ENCODE peak calls at places on chromosomes 1 and 21, in nine cellular contexts. Z, B, S, G, W, K, C, J and E are unnamed samples.
A peak's percentile ranks its signal among the peaks of the same experiment; 100 is the strongest.

GRCh38 chr1:244144053-244144452 is 93.0 kb downstream of the ZBTB18 start:
- ATAC-seq in Z (no peak), B (no peak), S (no peak), G (no peak), W (no peak), K (no peak), C (no peak), J (no peak), E (no peak)

GRCh38 chr1:229109320-229109761 is 161.6 kb upstream of the RAB4A start:
- ATAC-seq in Z (peak; percentile 70), B (peak; percentile 49), S (no peak), G (peak; percentile 59), W (peak; percentile 69), K (no peak), C (no peak), J (no peak), E (peak; percentile 40)

GRCh38 chr1:183710333-183710732 is 57.2 kb upstream of the APOBEC4 start:
- ATAC-seq in Z (no peak), B (no peak), S (no peak), G (no peak), W (no peak), K (no peak), C (no peak), J (no peak), E (no peak)

GRCh38 chr1:16088351-16088911 is 15.0 kb upstream of the FAM131C start:
- ATAC-seq in Z (peak; percentile 30), B (no peak), S (no peak), G (no peak), W (no peak), K (no peak), C (no peak), J (no peak), E (no peak)

GRCh38 chr1:27408151-27408550 is 15.7 kb downstream of the GPR3 start:
- ATAC-seq in Z (no peak), B (no peak), S (no peak), G (no peak), W (no peak), K (no peak), C (no peak), J (no peak), E (no peak)

GRCh38 chr21:34844924-34845238 is 176.1 kb downstream of the CLIC6 start:
- ATAC-seq in Z (no peak), B (no peak), S (no peak), G (no peak), W (peak; percentile 17), K (no peak), C (no peak), J (no peak), E (no peak)

GRCh38 chr1:192788184-192788583 is 20.7 kb upstream of the RGS2 start:
- ATAC-seq in Z (peak; percentile 97), B (peak; percentile 70), S (no peak), G (peak; percentile 37), W (peak; percentile 36), K (peak; percentile 41), C (no peak), J (peak; percentile 93), E (peak; percentile 83)

GRCh38 chr1:230909974-230910754 is 41.8 kb upstream of the C1orf198 start:
- ATAC-seq in Z (peak; percentile 97), B (no peak), S (no peak), G (peak; percentile 28), W (peak; percentile 93), K (no peak), C (no peak), J (no peak), E (peak; percentile 57)

GRCh38 chr1:71677541-71677940 is 596.7 kb upstream of the ZRANB2 start:
- ATAC-seq in Z (no peak), B (no peak), S (no peak), G (no peak), W (no peak), K (no peak), C (no peak), J (no peak), E (no peak)

GRCh38 chr1:210779259-210779658 is 354.7 kb downstream of the KCNH1 start:
- ATAC-seq in Z (no peak), B (no peak), S (no peak), G (no peak), W (no peak), K (no peak), C (no peak), J (no peak), E (peak; percentile 41)

GRCh38 chr1:2406451-2407041 is 5.8 kb downstream of the PEX10 start:
- ATAC-seq in Z (no peak), B (no peak), S (no peak), G (no peak), W (no peak), K (no peak), C (peak; percentile 39), J (peak; percentile 23), E (no peak)

GRCh38 chr1:6904476-6905170 is 119.4 kb downstream of the CAMTA1 start:
- ATAC-seq in Z (no peak), B (no peak), S (no peak), G (no peak), W (no peak), K (no peak), C (no peak), J (no peak), E (no peak)

GRCh38 chr1:12618661-12619395 is 818 bp upstream of the DHRS3 start:
- ATAC-seq in Z (peak; percentile 67), B (peak; percentile 52), S (peak; percentile 41), G (peak; percentile 48), W (peak; percentile 68), K (peak; percentile 49), C (peak; percentile 60), J (peak; percentile 43), E (peak; percentile 65)
- TF ChIP-seq CTCF in Z (no peak), B (no peak), S (no peak), G (no peak), W (no peak), K (no peak), C (no peak), J (no peak), E (peak; percentile 50)

GRCh38 chr1:225886159-225887029 is 2.6 kb downstream of the LEFTY1 start:
- ATAC-seq in Z (no peak), B (no peak), S (no peak), G (no peak), W (no peak), K (no peak), C (no peak), J (peak; percentile 35), E (no peak)
- H3K27ac ChIP-seq in Z (no peak overlapping the region), B (no peak overlapping the region), S (no peak overlapping the region), G (no peak overlapping the region), W (no peak overlapping the region), K (no peak overlapping the region), C (no peak overlapping the region), J (peak overlapping the region; percentile 77), E (no peak overlapping the region)

GRCh38 chr1:51308636-51309035 is 21.7 kb downstream of the TTC39A start:
- ATAC-seq in Z (no peak), B (no peak), S (no peak), G (no peak), W (no peak), K (no peak), C (no peak), J (no peak), E (no peak)

GRCh38 chr1:51311826-51312225 is 18.5 kb downstream of the TTC39A start:
- ATAC-seq in Z (no peak), B (no peak), S (no peak), G (no peak), W (no peak), K (no peak), C (no peak), J (no peak), E (no peak)

GRCh38 chr1:51310871-51311613 is 19.3 kb downstream of the TTC39A start:
- ATAC-seq in Z (no peak), B (no peak), S (no peak), G (no peak), W (no peak), K (no peak), C (no peak), J (no peak), E (no peak)

GRCh38 chr1:51306950-51307349 is 23.4 kb downstream of the TTC39A start:
- ATAC-seq in Z (no peak), B (no peak), S (no peak), G (peak; percentile 36), W (no peak), K (no peak), C (no peak), J (no peak), E (no peak)

DNA sequence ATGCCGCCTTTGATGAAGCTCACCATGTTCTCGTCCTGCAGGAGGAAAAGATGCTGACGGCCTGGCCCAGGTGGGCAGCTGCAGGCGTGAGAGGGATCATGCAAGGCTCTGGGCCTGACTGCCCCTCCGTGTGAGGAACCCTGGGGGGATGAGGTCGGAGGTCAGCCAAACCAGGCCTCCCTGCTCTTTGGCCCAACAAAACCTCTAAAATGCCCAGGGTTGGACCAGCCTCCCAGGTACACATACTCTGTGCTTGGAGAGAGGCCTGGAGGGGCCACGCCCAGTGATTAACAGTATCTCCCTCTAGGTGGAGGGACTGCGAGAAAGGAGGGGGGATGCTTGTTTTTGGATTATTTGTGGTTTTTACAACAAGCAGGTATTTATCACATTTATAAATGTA is 21.1 kb downstream of the TTC39A start:
- ATAC-seq in Z (no peak), B (no peak), S (no peak), G (no peak), W (no peak), K (no peak), C (no peak), J (no peak), E (no peak)
- TF ChIP-seq CTCF in Z (no peak), B (no peak), S (no peak), G (no peak), W (no peak), K (no peak), C (no peak), J (no peak), E (no peak)

GRCh38 chr1:68111804-68112436 is 61.5 kb upstream of the DIRAS3 start:
- ATAC-seq in Z (peak; percentile 87), B (peak; percentile 90), S (no peak), G (peak; percentile 78), W (peak; percentile 86), K (peak; percentile 54), C (peak; percentile 84), J (peak; percentile 72), E (peak; percentile 84)

GRCh38 chr1:68115308-68115707 is 64.9 kb upstream of the DIRAS3 start:
- ATAC-seq in Z (no peak), B (no peak), S (no peak), G (no peak), W (no peak), K (no peak), C (no peak), J (no peak), E (no peak)

GRCh38 chr1:68113961-68114360 is 63.5 kb upstream of the DIRAS3 start:
- ATAC-seq in Z (no peak), B (no peak), S (no peak), G (no peak), W (no peak), K (no peak), C (no peak), J (no peak), E (no peak)

GRCh38 chr1:68116643-68117235 is 66.3 kb upstream of the DIRAS3 start:
- ATAC-seq in Z (no peak), B (peak; percentile 44), S (no peak), G (peak; percentile 52), W (peak; percentile 37), K (no peak), C (peak; percentile 32), J (peak; percentile 4), E (no peak)

DNA sequence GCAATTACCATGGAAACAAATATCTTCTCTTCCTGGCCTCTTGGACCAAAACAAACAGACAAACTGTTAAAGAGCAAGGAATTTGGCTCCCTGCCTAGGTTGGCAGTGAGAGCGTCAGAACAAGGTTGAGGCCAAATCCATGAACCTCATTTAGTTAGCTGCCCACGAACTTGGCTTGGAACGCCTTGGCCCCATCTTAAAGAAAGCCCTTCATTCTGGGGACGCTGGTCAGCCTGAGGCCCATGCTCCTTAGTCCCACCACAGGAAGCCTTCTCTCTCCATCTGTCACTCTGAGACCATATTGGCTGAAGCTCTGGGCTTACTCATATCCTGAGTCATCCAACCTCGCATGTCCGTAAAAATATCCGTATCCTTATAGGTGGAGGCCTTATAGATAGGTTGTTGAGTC is 62.4 kb upstream of the DIRAS3 start:
- ATAC-seq in Z (peak; percentile 69), B (peak; percentile 41), S (no peak), G (no peak), W (peak; percentile 85), K (no peak), C (peak; percentile 66), J (peak; percentile 86), E (peak; percentile 33)
- H3K27ac ChIP-seq in Z (no peak overlapping the region), B (no peak overlapping the region), S (no peak overlapping the region), G (no peak overlapping the region), W (no peak overlapping the region), K (no peak overlapping the region), C (no peak overlapping the region), J (peak overlapping the region; percentile 48), E (peak overlapping the region; percentile 61)